ENCODE peak calls at places on chromosomes 7 and 10, in seven cellular contexts. A, F, Q, H, M, N and K are unnamed samples.

GRCh38 chr10:43961523-43962345 is 313.1 kb upstream of the ZNF32 start:
- DNase-seq in M (no peak), N (no peak), Q (peak), H (no peak), A (no peak), F (no peak), K (no peak)

GRCh38 chr10:21517983-21518628 is 7.4 kb downstream of the SKIDA1 start:
- DNase-seq in Q (peak), H (no peak), N (peak), A (no peak), F (no peak), M (no peak), K (no peak)

GRCh38 chr7:76133164-76133775 is 68.4 kb upstream of the SRRM3 start:
- DNase-seq in A (no peak), N (no peak), H (no peak), F (no peak), Q (no peak), M (no peak), K (no peak)

GRCh38 chr10:6918305-6918704 is 338.2 kb upstream of the PRKCQ start:
- DNase-seq in N (peak), A (no peak), F (no peak), Q (no peak), M (no peak), H (no peak), K (peak)

GRCh38 chr7:52017802-52018679 is 701.4 kb upstream of the COBL start:
- DNase-seq in Q (no peak), M (no peak), N (no peak), F (no peak), A (no peak), H (no peak), K (peak)

GRCh38 chr10:132329565-132330485 is 2.2 kb upstream of the LRRC27 start:
- DNase-seq in N (peak), M (no peak), Q (peak), A (peak), F (no peak), H (no peak), K (peak)

GRCh38 chr10:103207141-103207540 is 14.1 kb upstream of the NT5C2 start:
- DNase-seq in H (no peak), N (no peak), F (no peak), Q (no peak), A (no peak), M (no peak), K (no peak)

GRCh38 chr7:75711634-75712494 is 26.9 kb downstream of the HIP1 start:
- DNase-seq in N (peak), A (no peak), H (no peak), M (no peak), Q (peak), F (no peak), K (peak)

GRCh38 chr10:86755740-86756510 is 494 bp upstream of the BMPR1A start:
- DNase-seq in H (peak), A (peak), N (peak), M (peak), F (no peak), Q (peak), K (peak)

GRCh38 chr7:27112361-27112760 is 9.9 kb upstream of the HOXA2 start:
- DNase-seq in A (no peak), N (peak), Q (no peak), M (no peak), F (no peak), H (no peak), K (no peak)

GRCh38 chr7:108584211-108584610 is 14.5 kb downstream of the DNAJB9 start:
- DNase-seq in M (no peak), A (no peak), N (no peak), H (no peak), Q (peak), F (no peak), K (no peak)

GRCh38 chr10:11260136-11260535 is 242.5 kb downstream of the CELF2 start:
- DNase-seq in H (no peak), F (no peak), Q (no peak), N (no peak), A (no peak), M (no peak), K (no peak)

GRCh38 chr7:131327049-131327625 is 539 bp upstream of the MKLN1 start:
- DNase-seq in M (peak), F (no peak), A (peak), N (peak), H (peak), Q (peak), K (peak)

GRCh38 chr10:131911451-131911850 is 10.6 kb downstream of the PPP2R2D start:
- DNase-seq in Q (no peak), H (no peak), F (no peak), M (no peak), N (no peak), A (no peak), K (no peak)

GRCh38 chr7:50304158-50304910 is at the start of gene IKZF1:
- DNase-seq in Q (peak), A (no peak), H (no peak), N (no peak), F (no peak), M (no peak), K (peak)

GRCh38 chr10:30818010-30818660 is 188.6 kb upstream of the LYZL2 start:
- DNase-seq in N (peak), Q (peak), M (no peak), H (no peak), F (no peak), A (no peak), K (peak)

GRCh38 chr7:35571596-35572240 is 123.2 kb downstream of the HERPUD2 start:
- DNase-seq in F (no peak), N (no peak), H (no peak), M (no peak), A (no peak), Q (no peak), K (no peak)

GRCh38 chr7:44470628-44471245 is 19.7 kb downstream of the NUDCD3 start:
- DNase-seq in H (no peak), M (no peak), N (no peak), A (no peak), Q (no peak), F (no peak), K (no peak)

GRCh38 chr7:44470080-44470479 is 20.4 kb downstream of the NUDCD3 start:
- DNase-seq in M (no peak), N (no peak), F (no peak), Q (no peak), H (no peak), A (no peak), K (no peak)

GRCh38 chr7:44471436-44471835 is 19.0 kb downstream of the NUDCD3 start:
- DNase-seq in F (no peak), A (no peak), M (no peak), Q (no peak), N (no peak), H (no peak), K (no peak)

GRCh38 chr7:44467217-44467548 is 23.3 kb downstream of the NUDCD3 start:
- DNase-seq in A (no peak), Q (no peak), M (no peak), N (no peak), F (no peak), H (no peak), K (no peak)

DNA sequence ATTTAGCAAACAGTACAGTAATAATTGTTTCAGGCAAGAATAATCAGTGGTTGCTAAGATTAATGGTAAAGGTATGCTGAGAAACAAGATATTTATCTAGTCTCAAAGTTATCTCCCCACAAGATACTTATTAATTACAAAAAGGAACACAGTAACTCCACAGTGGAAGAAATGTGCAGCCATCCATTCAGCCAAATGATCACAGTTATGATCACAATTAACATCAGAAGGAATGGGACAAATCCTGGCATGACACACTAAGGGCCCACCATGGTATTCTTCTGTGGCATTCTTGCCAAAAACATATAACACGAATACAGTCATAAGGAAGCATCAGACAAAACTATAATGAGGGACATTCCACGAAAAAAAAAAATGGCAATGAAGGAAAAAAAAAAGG is 21.0 kb downstream of the NUDCD3 start:
- DNase-seq in H (no peak), F (no peak), A (no peak), N (no peak), M (no peak), Q (peak), K (no peak)
- H3K4me3 ChIP-seq in H (no peak), F (no peak), A (no peak), N (no peak), M (no peak), Q (no peak), K (no peak)

GRCh38 chr7:4713183-4713784 is 31.2 kb downstream of the FOXK1 start:
- DNase-seq in H (no peak), A (no peak), N (peak), F (no peak), M (no peak), Q (peak), K (peak)
- H3K4me3 ChIP-seq in H (no peak), A (no peak), N (no peak), F (peak), M (no peak), Q (no peak), K (peak)

DNA sequence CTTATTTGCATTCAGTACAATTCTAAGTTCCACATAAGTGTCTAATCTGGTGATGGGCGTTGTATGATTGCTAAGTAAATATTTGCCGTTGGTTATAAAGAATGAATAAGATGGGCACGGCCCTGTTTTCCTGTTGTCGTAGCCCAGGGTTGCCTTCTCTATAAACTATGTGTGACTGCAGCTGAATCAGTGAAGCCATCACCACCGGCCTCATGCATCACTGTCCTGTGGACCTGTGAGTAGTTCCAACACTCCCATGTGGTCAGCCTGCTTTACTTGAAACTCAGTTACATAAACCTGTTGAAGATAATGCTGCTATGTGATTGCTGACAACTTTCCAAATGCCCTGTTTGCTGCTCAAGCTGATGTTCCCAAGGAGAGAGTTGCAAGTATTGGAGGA is 21.6 kb upstream of the KLF6 start:
- DNase-seq in N (peak), A (no peak), M (no peak), F (no peak), Q (peak), H (no peak), K (peak)
- H3K4me3 ChIP-seq in N (no peak), A (no peak), M (no peak), F (no peak), Q (no peak), H (no peak), K (no peak)

GRCh38 chr7:74173074-74173473 is 1.1 kb upstream of the EIF4H start:
- DNase-seq in A (no peak), Q (no peak), H (peak), F (no peak), M (no peak), N (no peak), K (peak)
- H3K4me3 ChIP-seq in A (peak), Q (no peak), H (peak), F (peak), M (peak), N (peak), K (peak)

DNA sequence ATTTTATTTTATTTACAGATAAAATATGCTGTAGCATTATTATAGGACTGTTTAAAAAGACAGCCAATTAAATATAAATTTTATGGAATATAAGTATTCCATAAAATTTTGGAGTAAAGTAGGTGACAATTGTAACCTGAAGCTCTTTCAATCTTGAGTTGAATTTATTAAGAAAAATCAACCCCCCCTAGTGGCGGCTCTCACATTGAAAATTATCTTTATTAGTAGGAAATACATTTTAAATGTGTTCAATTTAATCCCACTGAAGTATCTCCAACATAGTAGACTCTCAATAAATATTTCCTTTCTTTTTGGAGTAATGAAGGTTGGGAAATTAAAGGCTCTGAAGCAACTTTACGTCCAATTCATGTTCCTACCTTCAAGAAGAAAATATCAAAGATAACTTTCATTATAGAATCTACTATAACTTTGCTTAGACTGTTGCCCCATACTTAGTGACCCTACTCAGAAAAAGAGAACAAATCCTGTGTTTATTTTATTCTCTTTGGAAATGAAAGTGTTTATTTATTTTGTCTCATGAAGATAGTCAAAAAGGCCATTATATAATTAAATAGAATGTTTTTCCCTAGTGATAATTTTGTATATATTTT is 3.1 kb downstream of the AHR start:
- DNase-seq in M (no peak), H (no peak), A (no peak), Q (peak), N (peak), F (no peak), K (peak)
- H3K4me3 ChIP-seq in M (no peak), H (no peak), A (peak), Q (peak), N (peak), F (no peak), K (peak)

DNA sequence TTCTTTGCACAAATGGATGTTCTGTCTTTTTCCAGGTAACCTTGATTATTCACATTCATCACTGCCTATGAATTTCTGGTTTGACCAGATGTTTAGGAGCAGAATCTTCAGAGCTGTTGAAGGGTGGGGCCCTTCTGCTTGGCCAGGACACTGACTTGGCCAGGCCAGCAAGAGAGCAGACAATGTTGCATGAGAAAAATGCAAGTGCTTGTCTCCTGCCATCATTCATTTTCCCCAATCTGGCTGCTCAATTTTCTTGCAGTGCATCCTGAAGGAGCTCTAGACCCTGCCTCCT is 1.6 kb upstream of the BLNK start:
- DNase-seq in H (no peak), M (no peak), A (no peak), N (no peak), Q (no peak), F (no peak), K (peak)
- H3K4me3 ChIP-seq in H (no peak), M (no peak), A (no peak), N (no peak), Q (no peak), F (peak), K (peak)

GRCh38 chr7:106871793-106872571 is 6.9 kb downstream of the PIK3CG start:
- DNase-seq in F (no peak), M (no peak), N (no peak), A (no peak), Q (no peak), H (no peak), K (no peak)
- H3K4me3 ChIP-seq in F (no peak), M (no peak), N (no peak), A (no peak), Q (no peak), H (no peak), K (no peak)

DNA sequence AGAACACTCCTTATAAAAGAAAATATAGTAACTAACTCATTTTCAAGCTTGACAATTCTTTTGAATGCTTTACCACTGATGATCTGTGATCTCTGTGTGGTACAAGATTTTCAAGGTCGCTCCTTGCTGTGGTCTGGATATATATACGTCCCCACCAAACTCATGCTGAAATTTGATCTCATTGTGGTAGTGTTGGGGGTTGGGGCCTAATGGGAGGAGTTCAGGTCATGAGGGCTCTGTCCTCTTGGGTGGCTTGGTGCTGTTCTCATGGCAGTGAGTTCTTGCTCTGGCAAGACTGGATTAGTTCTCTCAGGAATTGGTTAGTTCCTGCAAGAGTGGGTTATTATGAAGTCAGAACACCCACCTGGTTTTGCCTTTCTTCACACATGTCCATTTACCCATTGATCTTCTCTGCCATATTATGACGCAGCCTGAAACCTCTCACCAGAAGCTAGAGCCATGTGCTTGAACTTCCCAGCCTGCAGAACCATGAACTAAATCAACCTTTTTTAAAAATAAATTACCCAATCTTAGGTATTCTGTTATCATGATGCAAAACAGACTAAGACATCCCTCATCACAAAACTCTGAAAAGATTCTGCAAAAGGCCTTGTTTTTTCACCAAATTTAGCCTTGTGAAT is 8.3 kb upstream of the EDRF1 start:
- DNase-seq in H (no peak), M (no peak), A (no peak), F (no peak), N (no peak), Q (no peak), K (no peak)
- H3K4me3 ChIP-seq in H (no peak), M (no peak), A (no peak), F (no peak), N (no peak), Q (no peak), K (no peak)

GRCh38 chr10:33047655-33048054 is 89.6 kb upstream of the ITGB1 start:
- DNase-seq in A (no peak), H (no peak), F (no peak), N (peak), M (no peak), Q (no peak), K (no peak)

GRCh38 chr10:33042565-33042964 is 84.5 kb upstream of the ITGB1 start:
- DNase-seq in N (no peak), Q (no peak), A (no peak), M (no peak), F (no peak), H (no peak), K (no peak)

GRCh38 chr10:33048223-33048622 is 90.2 kb upstream of the ITGB1 start:
- DNase-seq in M (no peak), N (no peak), F (no peak), H (no peak), A (no peak), Q (no peak), K (no peak)

GRCh38 chr10:33041783-33042437 is 83.9 kb upstream of the ITGB1 start:
- DNase-seq in A (no peak), M (no peak), N (no peak), F (no peak), Q (no peak), H (no peak), K (no peak)

GRCh38 chr10:33046792-33047191 is 88.8 kb upstream of the ITGB1 start:
- DNase-seq in A (no peak), F (no peak), M (no peak), N (no peak), H (no peak), Q (no peak), K (no peak)
- H3K4me3 ChIP-seq in A (no peak), F (no peak), M (no peak), N (no peak), H (no peak), Q (no peak), K (no peak)

GRCh38 chr7:44961844-44962482 is 16.9 kb downstream of the MYO1G start:
- DNase-seq in Q (no peak), A (no peak), N (no peak), F (no peak), M (no peak), H (no peak), K (peak)
- H3K4me3 ChIP-seq in Q (no peak), A (no peak), N (no peak), F (no peak), M (no peak), H (no peak), K (no peak)